ENCODE peak calls at places on chromosome 16, in eight cellular contexts. Y is H1, W is pancreas, M is body of pancreas, Q is tibial nerve, U is WERI-Rb-1, T is AG04450, Z is NB4. R is an unnamed sample.

GRCh38 chr16:10867199-10867598 is 9.8 kb upstream of the CIITA start:
- DNase-seq in Y (no peak), W (no peak), M (no peak), Q (no peak), U (no peak), T (no peak), Z (no peak), R (no peak)

GRCh38 chr16:80285089-80285488 is 255.7 kb upstream of the DYNLRB2 start:
- DNase-seq in Y (no peak), W (no peak), M (no peak), Q (no peak), U (no peak), T (peak), Z (no peak), R (peak)

GRCh38 chr16:27894441-27894840 is 169.1 kb downstream of the GSG1L start:
- DNase-seq in Y (no peak), W (no peak), M (no peak), Q (no peak), U (no peak), T (no peak), Z (no peak), R (no peak)

GRCh38 chr16:83054302-83054701 is 427.5 kb downstream of the CDH13 start:
- DNase-seq in Y (no peak), W (no peak), M (no peak), Q (no peak), U (no peak), T (no peak), Z (no peak), R (no peak)

GRCh38 chr16:47970291-47970931 is 185.4 kb downstream of the ABCC12 start:
- DNase-seq in Y (no peak), W (no peak), M (no peak), Q (no peak), U (no peak), T (peak), Z (peak), R (peak)

GRCh38 chr16:11757671-11758545 is 15.3 kb upstream of the TXNDC11 start:
- DNase-seq in Y (no peak), W (no peak), M (no peak), Q (no peak), U (no peak), T (peak), Z (no peak), R (peak)

GRCh38 chr16:83615131-83615530 is 192.6 kb upstream of the HSBP1 start:
- DNase-seq in Y (no peak), W (no peak), M (no peak), Q (no peak), U (peak), T (no peak), Z (no peak), R (peak)

GRCh38 chr16:777826-778225 is 10.4 kb downstream of the RPUSD1 start:
- DNase-seq in Y (no peak), W (no peak), M (no peak), Q (no peak), U (no peak), T (no peak), Z (no peak), R (no peak)

DNA sequence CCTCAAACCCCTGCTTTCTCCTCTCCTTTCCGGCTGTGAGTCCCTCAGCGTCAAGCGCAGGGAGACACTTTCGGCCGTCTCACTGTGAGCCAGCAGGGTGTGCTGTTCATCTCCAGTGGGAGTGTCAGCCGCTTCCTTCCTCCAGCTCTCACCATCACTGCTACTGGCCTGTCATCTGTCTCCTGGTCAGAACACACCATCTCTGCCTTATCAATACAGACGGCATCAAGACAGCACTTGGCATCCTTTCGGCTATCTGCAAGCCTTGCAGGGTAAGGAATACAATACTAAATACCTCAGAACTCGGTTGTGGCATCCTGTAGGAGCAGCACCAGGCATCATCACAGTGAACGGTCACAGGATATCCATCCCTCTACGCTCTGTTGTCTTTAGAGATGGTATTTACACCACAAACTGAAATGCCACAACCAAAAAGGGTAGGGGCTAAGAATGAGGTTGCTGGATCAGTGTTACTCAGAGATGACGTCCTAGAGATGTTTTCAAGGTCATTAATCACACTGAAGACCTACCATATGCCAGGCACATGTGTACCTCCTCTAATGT is 20.7 kb upstream of the CMTM4 start:
- DNase-seq in Y (no peak), W (no peak), M (no peak), Q (no peak), U (peak), T (peak), Z (peak), R (peak)
- TF ChIP-seq CTCF in Y (peak), W (no peak), M (no peak), Q (peak), U (peak), T (peak), Z (peak), R (peak)

GRCh38 chr16:30525844-30526136 is 576 bp downstream of the ZNF768 start:
- DNase-seq in Y (no peak), W (no peak), M (no peak), Q (no peak), U (no peak), T (no peak), Z (no peak), R (peak)
- H3K4me3 ChIP-seq in Y (peak), W (peak), M (peak), Q (peak), U (peak), T (peak), Z (peak), R (peak)

GRCh38 chr16:23324727-23325126 is 22.6 kb downstream of the SCNN1B start:
- DNase-seq in Y (no peak), W (peak), M (no peak), Q (peak), U (no peak), T (no peak), Z (no peak), R (no peak)
- TF ChIP-seq CTCF in Y (no peak), W (no peak), M (no peak), Q (no peak), U (no peak), T (no peak), Z (no peak), R (no peak)

DNA sequence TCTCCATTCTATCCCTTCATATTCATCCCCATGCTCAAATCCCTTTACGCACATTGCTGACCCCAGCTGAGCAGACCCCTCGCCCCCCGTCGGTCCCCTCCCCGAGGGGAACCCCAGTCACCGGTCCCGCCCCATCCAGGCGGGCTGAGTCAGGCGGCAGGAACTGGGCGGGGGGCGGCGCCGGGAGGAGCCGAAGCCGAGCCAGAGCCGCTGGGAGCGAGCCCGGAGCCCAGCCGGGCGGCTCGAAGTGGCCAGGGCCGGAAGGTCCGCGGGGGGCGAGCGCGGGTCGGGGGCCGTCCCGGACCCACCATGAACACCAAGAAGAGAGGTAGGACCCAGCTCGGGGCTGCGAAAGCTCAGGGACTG is 8.6 kb downstream of the RIPOR1 start:
- DNase-seq in Y (no peak), W (peak), M (peak), Q (no peak), U (no peak), T (no peak), Z (no peak), R (peak)
- H3K4me3 ChIP-seq in Y (peak), W (peak), M (peak), Q (peak), U (no peak), T (peak), Z (peak), R (peak)